ENCODE peak calls at places on chromosomes 2 and 18, in five cellular contexts. W is IMR-90, E is fibroblast of lung, V is fibroblast of the aortic adventitia, L is lower leg skin. K is an unnamed sample.

GRCh38 chr18:63105636-63106316 is 213.8 kb downstream of the BCL2 start:
- DNase-seq in W (no peak), E (no peak), V (no peak), L (no peak), K (no peak)

GRCh38 chr2:128682266-128682665 is 363.6 kb upstream of the HS6ST1 start:
- DNase-seq in W (no peak), E (no peak), V (no peak), L (peak), K (no peak)

GRCh38 chr2:70935468-70936164 is at the start of gene ATP6V1B1:
- DNase-seq in W (no peak), E (no peak), V (no peak), L (peak), K (peak)

GRCh38 chr2:100197643-100198153 is 55.3 kb upstream of the AFF3 start:
- DNase-seq in W (peak), E (peak), V (peak), L (peak), K (no peak)

GRCh38 chr2:46351388-46352141 is 54.4 kb downstream of the EPAS1 start:
- DNase-seq in W (no peak), E (no peak), V (no peak), L (no peak), K (no peak)

GRCh38 chr18:23609390-23610008 is 23.2 kb upstream of the NPC1 start:
- DNase-seq in W (no peak), E (no peak), V (peak), L (no peak), K (no peak)

GRCh38 chr2:232075080-232075479 is 113.6 kb downstream of the DIS3L2 start:
- DNase-seq in W (peak), E (no peak), V (peak), L (no peak), K (peak)

GRCh38 chr2:43131890-43132522 is 94.4 kb downstream of the ZFP36L2 start:
- DNase-seq in W (no peak), E (no peak), V (no peak), L (no peak), K (peak)

GRCh38 chr2:109027702-109028101 is 38.7 kb upstream of the EDAR start:
- DNase-seq in W (no peak), E (no peak), V (no peak), L (peak), K (no peak)

GRCh38 chr2:45919711-45920111 is 268.2 kb downstream of the PRKCE start:
- DNase-seq in W (no peak), E (no peak), V (no peak), L (no peak), K (peak)

GRCh38 chr18:3671181-3671580 is 221.2 kb downstream of the TGIF1 start:
- DNase-seq in W (peak), E (no peak), V (no peak), L (no peak), K (no peak)
- TF ChIP-seq CTCF in W (no peak), E (no peak), V (no peak), L (no peak), K (no peak)

GRCh38 chr2:30374380-30374779 is 72.7 kb upstream of the LCLAT1 start:
- DNase-seq in W (no peak), E (no peak), V (no peak), L (no peak), K (no peak)

GRCh38 chr2:30373881-30374302 is 73.2 kb upstream of the LCLAT1 start:
- DNase-seq in W (peak), E (peak), V (peak), L (peak), K (no peak)

GRCh38 chr2:30372836-30373235 is 74.2 kb upstream of the LCLAT1 start:
- DNase-seq in W (no peak), E (peak), V (peak), L (no peak), K (no peak)

GRCh38 chr2:30379481-30379880 is 67.6 kb upstream of the LCLAT1 start:
- DNase-seq in W (no peak), E (no peak), V (no peak), L (no peak), K (no peak)

GRCh38 chr2:30375915-30376314 is 71.1 kb upstream of the LCLAT1 start:
- DNase-seq in W (no peak), E (no peak), V (no peak), L (no peak), K (no peak)
- TF ChIP-seq CTCF in W (no peak), E (no peak), V (no peak), L (no peak), K (no peak)

GRCh38 chr18:54641734-54642133 is 50.7 kb downstream of the DYNAP start:
- DNase-seq in W (no peak), E (no peak), V (no peak), L (no peak), K (peak)

DNA sequence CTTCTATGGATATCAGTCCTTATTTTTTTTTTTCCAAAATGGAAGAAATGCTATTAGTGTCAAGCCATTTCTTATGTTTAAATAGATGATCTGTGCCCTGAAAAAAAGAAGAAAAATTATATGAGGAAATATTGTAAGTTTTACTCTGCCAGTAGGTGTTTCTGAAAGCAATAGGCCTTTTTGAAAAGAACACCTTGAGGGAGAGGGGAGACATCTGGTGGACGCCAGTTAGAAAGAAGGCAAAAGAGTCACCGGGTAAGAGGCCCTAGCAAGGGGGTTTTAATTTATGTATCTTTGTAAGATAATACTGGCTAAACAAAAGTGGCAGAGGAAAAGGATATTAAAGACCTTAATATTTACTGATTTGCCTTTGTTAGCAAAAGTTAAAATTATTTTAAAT is 56.1 kb downstream of the DYNAP start:
- DNase-seq in W (peak), E (peak), V (peak), L (no peak), K (peak)
- TF ChIP-seq CTCF in W (peak), E (no peak), V (no peak), L (no peak), K (peak)

DNA sequence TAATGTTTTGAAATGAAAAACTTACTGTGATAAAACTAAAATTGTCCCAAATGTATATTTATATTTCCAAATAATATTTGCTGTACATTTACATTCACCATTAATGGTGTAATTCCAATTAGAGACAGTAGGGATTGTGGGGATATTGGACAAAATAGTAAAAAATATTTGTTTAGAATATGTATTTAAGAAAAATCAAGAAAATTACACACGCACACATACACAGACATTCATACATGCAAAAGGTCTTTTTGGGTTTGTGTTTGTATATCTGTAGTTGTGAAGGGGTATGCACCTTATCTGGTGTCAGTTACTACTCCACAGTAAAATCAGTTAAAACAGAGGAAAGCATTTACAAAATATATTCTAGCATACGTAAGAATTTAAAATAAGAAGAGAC is 435.9 kb upstream of the ZNF804A start:
- DNase-seq in W (no peak), E (no peak), V (no peak), L (no peak), K (no peak)
- TF ChIP-seq CTCF in W (no peak), E (no peak), V (no peak), L (no peak), K (no peak)

K was measured in MCF 10A.